ENCODE peak calls at places on chromosomes 5 and 9, in ten cellular contexts. N, I, H, T, V, S, W, M, O and G are unnamed samples.

GRCh38 chr5:67353500-67353931 is 156.9 kb upstream of the CD180 start:
- DNase-seq in N (no peak), O (peak), T (peak), S (peak), I (no peak), W (no peak), M (no peak), V (no peak), H (peak), G (no peak)

GRCh38 chr5:97764700-97765099 is 581.7 kb upstream of the RIOK2 start:
- DNase-seq in S (no peak), N (no peak), H (no peak), T (peak), M (peak), I (no peak), V (no peak), W (no peak), O (no peak), G (no peak)

GRCh38 chr5:54904425-54904824 is 81.0 kb downstream of the ESM1 start:
- DNase-seq in I (no peak), T (peak), H (no peak), M (peak), W (peak), S (no peak), O (no peak), N (peak), V (no peak), G (no peak)

GRCh38 chr9:98161851-98162250 is 30.6 kb downstream of the CORO2A start:
- DNase-seq in T (no peak), M (no peak), O (no peak), H (no peak), S (no peak), I (no peak), N (no peak), W (no peak), V (no peak), G (no peak)

GRCh38 chr9:4740373-4740622 is 704 bp downstream of the AK3 start:
- DNase-seq in V (no peak), S (no peak), H (no peak), N (no peak), W (no peak), M (no peak), O (no peak), T (peak), I (no peak), G (no peak)

GRCh38 chr9:94760646-94761045 is 34.1 kb downstream of the AOPEP start:
- DNase-seq in V (no peak), N (no peak), I (no peak), H (no peak), S (no peak), W (no peak), T (no peak), M (no peak), O (no peak), G (no peak)

GRCh38 chr5:155883966-155884555 is 442.9 kb upstream of the SGCD start:
- DNase-seq in W (peak), M (peak), H (peak), N (peak), S (no peak), O (no peak), V (no peak), T (no peak), I (no peak), G (no peak)

GRCh38 chr5:78985407-78986223 is 505 bp upstream of the ARSB start:
- DNase-seq in T (peak), W (peak), M (peak), N (peak), I (no peak), S (peak), H (no peak), O (peak), V (peak), G (peak)

GRCh38 chr5:125026900-125027731 is 280.7 kb upstream of the ZNF608 start:
- DNase-seq in O (peak), S (peak), N (no peak), T (peak), H (peak), W (no peak), M (no peak), I (no peak), V (no peak), G (no peak)

GRCh38 chr5:36269479-36269878 is 27.8 kb upstream of the NADK2 start:
- DNase-seq in V (no peak), N (no peak), M (no peak), O (no peak), H (no peak), W (no peak), I (no peak), T (no peak), S (no peak), G (no peak)

GRCh38 chr5:125413861-125414260 is 667.4 kb upstream of the ZNF608 start:
- DNase-seq in N (no peak), H (no peak), I (no peak), S (no peak), M (no peak), W (no peak), T (no peak), V (no peak), O (no peak), G (no peak)

GRCh38 chr5:56099346-56099745 is 104.6 kb upstream of the IL6ST start:
- DNase-seq in I (no peak), O (no peak), H (no peak), W (no peak), N (no peak), T (peak), V (no peak), M (peak), S (no peak), G (no peak)

GRCh38 chr9:107039546-107039945 is 176.6 kb downstream of the ZNF462 start:
- DNase-seq in M (peak), S (no peak), N (no peak), O (no peak), T (no peak), V (no peak), W (no peak), H (no peak), I (no peak), G (no peak)

GRCh38 chr9:72597181-72597517 is 75.7 kb downstream of the TMC1 start:
- DNase-seq in T (no peak), S (peak), M (no peak), V (no peak), I (no peak), N (no peak), W (peak), H (no peak), O (no peak), G (no peak)

GRCh38 chr9:72627147-72627546 is 105.7 kb downstream of the TMC1 start:
- DNase-seq in O (no peak), M (no peak), W (no peak), S (no peak), V (no peak), N (no peak), T (no peak), I (no peak), H (no peak), G (peak)

GRCh38 chr9:126499005-126499910 is 114.5 kb upstream of the LMX1B start:
- DNase-seq in O (peak), S (peak), W (peak), I (no peak), V (peak), H (no peak), T (peak), N (peak), M (peak), G (peak)

GRCh38 chr9:69295872-69296562 is 29.0 kb upstream of the ENTREP1 start:
- DNase-seq in W (no peak), M (peak), T (peak), H (no peak), S (no peak), O (no peak), V (no peak), I (no peak), N (no peak), G (no peak)

GRCh38 chr5:135058326-135058725 is 24.3 kb upstream of the PITX1 start:
- DNase-seq in M (no peak), N (no peak), S (no peak), W (no peak), V (no peak), H (no peak), I (no peak), T (no peak), O (no peak), G (no peak)

GRCh38 chr5:154373729-154374179 is 72.0 kb upstream of the SAP30L start:
- DNase-seq in S (no peak), H (no peak), W (no peak), O (no peak), M (no peak), T (no peak), N (no peak), I (no peak), V (no peak), G (no peak)

GRCh38 chr9:114738581-114739316 is 56.8 kb upstream of the TEX48 start:
- DNase-seq in V (peak), O (peak), N (peak), H (peak), S (peak), M (peak), T (peak), W (peak), I (peak), G (peak)

GRCh38 chr9:29150606-29151005 is 1577.3 kb upstream of the C9orf72 start:
- DNase-seq in H (no peak), V (no peak), T (peak), S (no peak), N (no peak), O (no peak), I (no peak), M (no peak), W (no peak), G (no peak)

GRCh38 chr5:72558383-72558782 is 51.2 kb upstream of the ZNF366 start:
- DNase-seq in V (no peak), M (no peak), O (no peak), W (peak), I (no peak), H (no peak), T (peak), S (no peak), N (no peak), G (no peak)

GRCh38 chr5:126744842-126745241 is 32.1 kb upstream of the LMNB1 start:
- DNase-seq in V (no peak), S (no peak), I (no peak), H (no peak), M (no peak), O (no peak), T (no peak), W (no peak), N (no peak), G (no peak)

GRCh38 chr9:35882265-35882848 is 12.2 kb upstream of the OR13J1 start:
- DNase-seq in V (peak), I (peak), M (peak), H (peak), W (peak), T (peak), S (peak), N (peak), O (peak), G (peak)

GRCh38 chr9:27276182-27277030 is 20.5 kb downstream of the EQTN start:
- DNase-seq in N (peak), M (peak), O (no peak), I (no peak), S (no peak), T (peak), W (no peak), H (peak), V (peak), G (no peak)

GRCh38 chr9:137764981-137765380 is 112.6 kb upstream of the CACNA1B start:
- DNase-seq in S (no peak), I (no peak), H (no peak), O (no peak), M (no peak), T (no peak), W (no peak), N (no peak), V (no peak), G (no peak)

GRCh38 chr5:134148316-134148715 is 28.4 kb downstream of the SKP1 start:
- DNase-seq in M (no peak), V (no peak), S (no peak), T (no peak), N (no peak), I (no peak), W (no peak), O (no peak), H (no peak), G (no peak)

GRCh38 chr9:122383992-122384461 is 13.2 kb downstream of the PTGS1 start:
- DNase-seq in V (no peak), M (peak), S (no peak), N (no peak), O (no peak), W (no peak), I (no peak), H (no peak), T (no peak), G (no peak)

GRCh38 chr5:3993856-3994473 is 398.3 kb downstream of the IRX1 start:
- DNase-seq in S (no peak), W (no peak), O (no peak), V (no peak), I (no peak), M (no peak), H (no peak), T (no peak), N (no peak), G (no peak)

GRCh38 chr9:83199240-83199639 is 136.3 kb upstream of the RASEF start:
- DNase-seq in N (peak), M (peak), S (peak), T (peak), W (peak), H (peak), I (no peak), O (no peak), V (peak), G (peak)

GRCh38 chr9:72586388-72587160 is 65.2 kb downstream of the TMC1 start:
- DNase-seq in O (peak), M (peak), T (peak), I (peak), V (peak), H (no peak), N (no peak), W (no peak), S (peak), G (no peak)

GRCh38 chr5:83265318-83265717 is 188.0 kb downstream of the XRCC4 start:
- DNase-seq in S (peak), I (no peak), W (no peak), N (no peak), O (no peak), H (peak), M (peak), T (peak), V (no peak), G (no peak)

GRCh38 chr9:107711528-107711927 is 222.0 kb upstream of the KLF4 start:
- DNase-seq in S (peak), I (peak), M (peak), N (no peak), V (peak), T (peak), H (no peak), O (peak), W (no peak), G (no peak)

GRCh38 chr5:141095263-141095641 is 837 bp downstream of the PCDHB2 start:
- DNase-seq in V (no peak), M (no peak), S (no peak), N (no peak), I (no peak), H (no peak), O (no peak), W (peak), T (no peak), G (no peak)

GRCh38 chr5:141100243-141100805 is at the start of gene PCDHB3:
- DNase-seq in I (peak), M (peak), O (no peak), N (no peak), T (peak), V (no peak), S (peak), H (no peak), W (peak), G (no peak)

GRCh38 chr5:141094481-141095262 is at the start of gene PCDHB2:
- DNase-seq in I (no peak), M (peak), W (peak), T (peak), V (peak), S (peak), N (peak), O (no peak), H (peak), G (peak)
- TF ChIP-seq CTCF in I (no peak), M (peak), W (peak), T (no peak), V (peak), S (no peak), N (peak), O (no peak), H (no peak), G (peak)

GRCh38 chr5:169686137-169686536 is 49.1 kb downstream of the DOCK2 start:
- DNase-seq in W (no peak), S (no peak), T (no peak), M (no peak), H (no peak), O (no peak), I (no peak), N (peak), V (no peak), G (no peak)
- TF ChIP-seq CTCF in W (no peak), S (no peak), T (no peak), M (no peak), H (no peak), O (no peak), I (no peak), N (no peak), V (no peak), G (no peak)

GRCh38 chr5:137657073-137657472 is 78.8 kb downstream of the KLHL3 start:
- DNase-seq in S (no peak), M (no peak), O (no peak), N (no peak), W (no peak), V (no peak), T (no peak), I (no peak), H (no peak), G (no peak)

GRCh38 chr5:137659209-137659608 is 76.7 kb downstream of the KLHL3 start:
- DNase-seq in M (no peak), I (no peak), N (no peak), T (no peak), H (no peak), V (no peak), O (no peak), S (no peak), W (no peak), G (no peak)

GRCh38 chr5:137656558-137656957 is 79.3 kb downstream of the KLHL3 start:
- DNase-seq in W (no peak), O (no peak), S (no peak), H (no peak), V (no peak), M (no peak), N (no peak), I (no peak), T (no peak), G (no peak)

GRCh38 chr5:137658324-137658723 is 77.6 kb downstream of the KLHL3 start:
- DNase-seq in V (no peak), T (no peak), S (no peak), H (no peak), I (no peak), W (no peak), N (no peak), M (no peak), O (no peak), G (no peak)

GRCh38 chr5:137660349-137660817 is 75.5 kb downstream of the KLHL3 start:
- DNase-seq in M (peak), T (peak), O (peak), V (peak), S (peak), H (peak), I (no peak), W (peak), N (peak), G (peak)
- TF ChIP-seq CTCF in M (peak), T (peak), O (peak), V (peak), S (peak), H (peak), I (peak), W (peak), N (peak), G (peak)

DNA sequence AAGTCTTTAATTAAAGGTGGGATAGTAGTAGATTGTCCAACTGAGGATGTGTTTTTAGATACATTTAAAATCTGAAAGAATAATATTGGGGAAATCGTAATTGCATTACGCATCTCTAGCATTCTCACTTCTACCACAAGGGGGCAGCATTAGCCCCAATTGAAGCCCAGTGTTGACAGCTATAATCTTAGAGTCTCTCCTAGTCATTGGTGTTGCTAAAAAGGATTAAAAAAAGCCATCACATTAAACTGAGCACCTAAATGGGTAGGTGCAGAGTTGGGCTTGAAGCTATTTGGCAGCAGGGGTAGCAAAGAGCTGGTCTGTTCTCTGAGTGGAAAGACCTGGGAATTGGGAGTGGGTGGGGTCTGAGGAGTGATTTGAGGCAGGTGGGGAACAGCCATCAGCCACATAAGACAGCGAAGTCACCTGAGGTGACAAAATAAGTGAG is 177.2 kb downstream of the OSTF1 start:
- DNase-seq in O (peak), M (peak), I (peak), V (peak), H (peak), W (peak), T (peak), N (peak), S (peak), G (peak)
- TF ChIP-seq CTCF in O (peak), M (peak), I (peak), V (peak), H (peak), W (peak), T (peak), N (peak), S (peak), G (peak)

GRCh38 chr9:130891699-130892502 is 4.7 kb downstream of the QRFP start:
- DNase-seq in M (no peak), V (no peak), W (peak), N (no peak), O (no peak), H (no peak), S (no peak), I (no peak), T (peak), G (peak)

GRCh38 chr9:130895038-130895437 is 1.6 kb downstream of the QRFP start:
- DNase-seq in M (no peak), S (no peak), H (no peak), O (no peak), I (no peak), T (no peak), V (no peak), W (peak), N (no peak), G (no peak)

GRCh38 chr9:130892503-130893249 is 3.9 kb downstream of the QRFP start:
- DNase-seq in I (peak), W (peak), S (no peak), N (no peak), M (no peak), V (no peak), T (no peak), O (no peak), H (no peak), G (no peak)

GRCh38 chr9:130894546-130894945 is 2.1 kb downstream of the QRFP start:
- DNase-seq in H (no peak), W (peak), N (no peak), M (no peak), T (no peak), I (no peak), V (no peak), O (no peak), S (no peak), G (no peak)

GRCh38 chr9:130893250-130894101 is 3.1 kb downstream of the QRFP start:
- DNase-seq in W (peak), N (peak), H (peak), V (peak), M (no peak), O (peak), S (no peak), T (no peak), I (peak), G (no peak)
- TF ChIP-seq CTCF in W (peak), N (peak), H (peak), V (peak), M (peak), O (no peak), S (no peak), T (peak), I (peak), G (no peak)

GRCh38 chr5:17190242-17190778 is 27.1 kb upstream of the BASP1 start:
- DNase-seq in I (no peak), S (peak), H (peak), V (peak), O (no peak), T (peak), M (peak), N (peak), W (no peak), G (peak)
- TF ChIP-seq CTCF in I (peak), S (peak), H (peak), V (peak), O (peak), T (peak), M (peak), N (peak), W (peak), G (peak)

GRCh38 chr9:136628287-136628686 is 34.4 kb upstream of the EGFL7 start:
- DNase-seq in H (no peak), W (no peak), V (no peak), T (no peak), I (no peak), M (no peak), O (no peak), S (no peak), N (peak), G (no peak)

GRCh38 chr9:136631038-136632000 is 31.4 kb upstream of the EGFL7 start:
- DNase-seq in M (peak), S (peak), I (peak), H (peak), O (peak), T (peak), W (peak), N (peak), V (peak), G (peak)

GRCh38 chr9:136629001-136629878 is 33.5 kb upstream of the EGFL7 start:
- DNase-seq in M (no peak), O (no peak), I (no peak), H (no peak), T (no peak), V (no peak), N (peak), W (peak), S (no peak), G (no peak)

GRCh38 chr9:136630662-136630992 is 32.1 kb upstream of the EGFL7 start:
- DNase-seq in O (no peak), S (no peak), T (no peak), W (no peak), N (no peak), M (no peak), V (no peak), I (no peak), H (no peak), G (no peak)

GRCh38 chr9:136629879-136630661 is 32.6 kb upstream of the EGFL7 start:
- DNase-seq in V (no peak), M (peak), O (peak), N (peak), H (no peak), W (peak), T (peak), I (no peak), S (peak), G (peak)
- TF ChIP-seq CTCF in V (peak), M (peak), O (peak), N (peak), H (peak), W (peak), T (peak), I (peak), S (peak), G (peak)